ENCODE peak calls at places on chromosomes 13 and 19, in five cellular contexts. K, M, X, J and W are unnamed samples.

GRCh38 chr19:46659151-46660007 is 1.6 kb downstream of the DACT3 start:
- DNase-seq in K (no peak), M (peak), X (no peak), J (peak), W (no peak)

GRCh38 chr13:19967619-19968018 is 9.1 kb downstream of the ZMYM2 start:
- DNase-seq in K (no peak), M (no peak), X (peak), J (no peak), W (no peak)

GRCh38 chr13:21240586-21240985 is 64.1 kb downstream of the MRPL57 start:
- DNase-seq in K (no peak), M (no peak), X (no peak), J (no peak), W (no peak)

GRCh38 chr13:89846890-89847585 is 1500.4 kb upstream of the MIR17HG start:
- DNase-seq in K (no peak), M (no peak), X (no peak), J (no peak), W (no peak)

GRCh38 chr19:584240-585001 is 5.3 kb upstream of the HCN2 start:
- DNase-seq in K (peak), M (peak), X (peak), J (no peak), W (peak)

GRCh38 chr13:38223093-38223492 is 126.6 kb upstream of the UFM1 start:
- DNase-seq in K (no peak), M (peak), X (no peak), J (no peak), W (no peak)

GRCh38 chr13:59483441-59484116 is 680.1 kb downstream of the DIAPH3 start:
- DNase-seq in K (no peak), M (peak), X (no peak), J (no peak), W (no peak)

GRCh38 chr13:106500450-106500849 is 35.0 kb downstream of the EFNB2 start:
- DNase-seq in K (no peak), M (no peak), X (no peak), J (no peak), W (no peak)

GRCh38 chr13:29733069-29733700 is 117.2 kb downstream of the UBL3 start:
- DNase-seq in K (no peak), M (no peak), X (no peak), J (no peak), W (no peak)

GRCh38 chr13:72716776-72717175 is 10.7 kb downstream of the MZT1 start:
- DNase-seq in K (no peak), M (no peak), X (no peak), J (no peak), W (no peak)

GRCh38 chr19:10120538-10121198 is 969 bp upstream of the EIF3G start:
- DNase-seq in K (peak), M (no peak), X (no peak), J (no peak), W (no peak)

GRCh38 chr19:1389033-1389940 is 5.6 kb downstream of the NDUFS7 start:
- DNase-seq in K (no peak), M (no peak), X (no peak), J (no peak), W (no peak)

GRCh38 chr13:113078895-113079720 is 26.5 kb upstream of the F7 start:
- DNase-seq in K (no peak), M (no peak), X (no peak), J (no peak), W (no peak)

GRCh38 chr19:46955813-46956371 is 63.7 kb upstream of the NPAS1 start:
- DNase-seq in K (no peak), M (no peak), X (no peak), J (no peak), W (no peak)

GRCh38 chr13:69389899-69390298 is 717.7 kb upstream of the ATXN8OS start:
- DNase-seq in K (no peak), M (no peak), X (no peak), J (no peak), W (no peak)

GRCh38 chr19:41995959-41996797 is 2.1 kb upstream of the ATP1A3 start:
- DNase-seq in K (no peak), M (peak), X (peak), J (no peak), W (no peak)

GRCh38 chr13:48478401-48478800 is 54.5 kb downstream of the RCBTB2 start:
- DNase-seq in K (no peak), M (no peak), X (no peak), J (no peak), W (no peak)

GRCh38 chr13:63636231-63636993 is 2220.8 kb upstream of the PCDH20 start:
- DNase-seq in K (no peak), M (no peak), X (no peak), J (no peak), W (no peak)

DNA sequence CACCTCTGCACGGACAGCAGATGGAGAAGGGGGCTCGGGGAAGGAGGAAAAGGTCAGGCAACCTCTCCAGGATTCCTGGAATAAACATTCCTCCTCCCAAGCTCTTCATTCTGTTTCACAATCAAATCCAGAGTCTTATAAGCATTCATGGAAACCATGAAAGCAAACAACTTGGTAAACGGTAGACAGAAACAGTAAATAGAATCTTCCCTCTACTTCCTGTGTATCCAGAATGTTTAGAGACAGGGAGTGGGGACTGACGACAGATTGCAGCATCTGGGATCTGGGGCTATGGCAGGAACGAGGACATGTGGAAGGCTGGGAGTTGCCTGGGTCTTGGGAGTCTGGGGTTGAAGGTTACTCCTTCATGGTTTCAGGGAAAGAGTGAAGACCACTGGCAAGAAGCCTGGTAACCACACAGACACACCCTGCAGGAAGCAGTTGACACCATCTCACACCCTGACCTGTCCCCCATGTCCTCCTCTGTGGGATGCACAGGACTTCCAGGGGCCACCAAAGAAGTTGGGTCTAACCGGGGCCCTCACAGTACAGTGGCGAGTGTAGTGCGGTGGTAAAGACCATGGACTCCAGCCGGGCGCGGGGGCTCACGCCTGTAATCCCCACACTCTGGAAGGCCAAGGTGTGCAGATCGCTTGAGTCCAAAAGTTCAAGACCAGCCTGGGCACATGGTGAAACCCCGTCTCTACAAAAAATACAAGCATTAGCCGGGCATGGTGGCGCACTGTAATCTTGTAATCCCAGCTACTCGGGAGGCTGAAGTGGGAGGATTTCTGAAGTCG is 10.7 kb upstream of the FFAR2 start:
- DNase-seq in K (no peak), M (no peak), X (no peak), J (no peak), W (no peak)
- H3K27ac ChIP-seq in K (peak), M (no peak), X (no peak), J (no peak), W (no peak)

DNA sequence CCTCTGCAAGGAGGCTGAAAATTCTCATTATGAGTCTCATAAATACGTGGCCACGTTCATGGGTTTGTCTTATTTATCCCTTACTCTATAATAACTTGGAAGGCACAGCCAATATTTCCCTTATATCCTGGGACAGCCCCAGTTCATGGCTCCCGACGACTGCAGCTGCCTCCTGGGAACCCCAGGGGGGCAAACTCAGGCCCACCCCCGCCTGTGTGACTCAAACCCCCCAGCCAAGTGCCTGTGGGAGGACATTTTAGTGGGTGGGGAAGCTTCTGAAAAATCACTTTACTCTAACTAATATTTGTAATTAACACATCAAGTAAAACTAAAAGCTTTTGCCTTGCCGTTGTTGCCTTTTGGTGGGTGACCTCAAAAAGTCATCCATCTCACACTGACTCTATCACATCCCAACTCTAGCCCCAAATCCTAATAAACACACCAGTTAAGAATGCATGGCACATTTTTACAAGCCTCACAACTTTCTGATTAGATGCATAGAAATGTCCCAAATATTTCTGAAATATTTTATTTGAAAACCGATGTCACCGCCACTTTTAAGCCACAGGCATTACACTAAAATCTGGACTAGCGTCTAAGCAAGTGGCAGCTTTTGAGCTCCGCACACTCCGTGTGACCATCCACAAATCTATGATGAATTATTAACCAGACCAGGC is 14.2 kb downstream of the RASA3 start:
- DNase-seq in K (no peak), M (no peak), X (no peak), J (no peak), W (no peak)
- H3K27ac ChIP-seq in K (peak), M (no peak), X (no peak), J (peak), W (peak)

GRCh38 chr19:49407482-49408015 is 15.7 kb downstream of the PTH2 start:
- DNase-seq in K (no peak), M (no peak), X (no peak), J (no peak), W (no peak)

GRCh38 chr19:49407079-49407478 is 16.2 kb downstream of the PTH2 start:
- DNase-seq in K (no peak), M (no peak), X (no peak), J (no peak), W (no peak)

GRCh38 chr19:49409441-49410029 is 13.7 kb downstream of the PTH2 start:
- DNase-seq in K (no peak), M (no peak), X (peak), J (no peak), W (no peak)

GRCh38 chr19:49411681-49412321 is 11.4 kb downstream of the PTH2 start:
- DNase-seq in K (no peak), M (no peak), X (no peak), J (no peak), W (no peak)

GRCh38 chr19:49408816-49409440 is 14.3 kb downstream of the PTH2 start:
- DNase-seq in K (no peak), M (no peak), X (peak), J (no peak), W (no peak)
- H3K27ac ChIP-seq in K (no peak), M (peak), X (peak), J (no peak), W (peak)

GRCh38 chr13:80339578-80339840 is 1.4 kb downstream of the SPRY2 start:
- DNase-seq in K (no peak), M (no peak), X (no peak), J (no peak), W (no peak)

GRCh38 chr13:80341771-80342271 is 895 bp upstream of the SPRY2 start:
- DNase-seq in K (peak), M (peak), X (no peak), J (peak), W (no peak)

GRCh38 chr13:80339841-80340642 is 884 bp downstream of the SPRY2 start:
- DNase-seq in K (peak), M (peak), X (no peak), J (peak), W (no peak)

GRCh38 chr13:80341098-80341701 is at the start of gene SPRY2:
- DNase-seq in K (peak), M (peak), X (no peak), J (peak), W (no peak)

DNA sequence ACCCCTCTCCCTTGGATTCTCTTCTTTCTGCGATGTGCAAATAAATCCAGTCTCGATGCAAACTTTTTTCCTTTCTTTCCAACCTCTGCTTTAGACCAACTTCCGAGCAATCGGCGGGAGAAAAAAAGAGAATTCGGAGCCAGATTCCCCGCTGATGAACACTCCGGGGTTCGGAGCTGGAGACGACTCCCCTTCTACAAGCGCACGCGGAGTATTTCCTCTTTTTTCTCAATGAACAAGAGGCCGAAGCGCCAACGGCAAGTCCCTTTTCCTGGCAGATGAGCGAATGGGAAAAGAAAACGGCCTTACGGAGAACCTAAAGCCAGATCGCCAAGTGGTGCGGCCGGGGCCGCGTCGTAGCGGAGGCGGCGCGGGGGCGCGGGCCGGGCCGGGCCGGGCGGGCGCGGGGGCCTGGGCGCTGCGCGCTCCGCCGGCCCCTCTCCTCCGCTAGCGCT is 256 bp downstream of the SPRY2 start:
- DNase-seq in K (peak), M (no peak), X (no peak), J (peak), W (no peak)
- H3K27ac ChIP-seq in K (peak), M (peak), X (no peak), J (peak), W (no peak)

DNA sequence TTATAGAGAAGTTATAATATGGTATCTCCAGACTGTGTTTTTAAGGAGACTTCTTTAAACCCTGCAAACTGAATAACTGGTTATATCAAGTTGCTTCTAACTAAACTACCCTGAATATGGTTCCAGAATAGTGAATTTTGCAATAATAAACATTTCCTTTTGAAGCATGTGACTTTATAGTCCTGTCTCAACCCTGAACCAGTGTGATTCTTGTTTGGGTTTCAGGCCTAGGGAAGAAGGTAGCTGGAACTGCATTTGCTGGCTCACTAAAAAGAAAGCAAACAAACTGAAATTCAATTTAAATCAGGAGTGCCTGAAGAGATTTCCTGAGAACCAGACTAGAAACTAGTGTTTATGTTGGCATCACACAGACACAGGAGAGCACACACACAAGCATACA is 4.9 kb downstream of the ARHGEF7 start:
- DNase-seq in K (no peak), M (no peak), X (no peak), J (no peak), W (no peak)
- H3K27ac ChIP-seq in K (no peak), M (no peak), X (no peak), J (no peak), W (no peak)

GRCh38 chr19:18465214-18465963 is 27.5 kb upstream of the ISYNA1 start:
- DNase-seq in K (no peak), M (no peak), X (no peak), J (no peak), W (no peak)

GRCh38 chr19:18467978-18468377 is 30.0 kb upstream of the ISYNA1 start:
- DNase-seq in K (no peak), M (no peak), X (no peak), J (no peak), W (no peak)

GRCh38 chr19:18464646-18465045 is 26.7 kb upstream of the ISYNA1 start:
- DNase-seq in K (peak), M (no peak), X (no peak), J (peak), W (no peak)

GRCh38 chr19:18466354-18466753 is 28.4 kb upstream of the ISYNA1 start:
- DNase-seq in K (no peak), M (no peak), X (no peak), J (no peak), W (no peak)

DNA sequence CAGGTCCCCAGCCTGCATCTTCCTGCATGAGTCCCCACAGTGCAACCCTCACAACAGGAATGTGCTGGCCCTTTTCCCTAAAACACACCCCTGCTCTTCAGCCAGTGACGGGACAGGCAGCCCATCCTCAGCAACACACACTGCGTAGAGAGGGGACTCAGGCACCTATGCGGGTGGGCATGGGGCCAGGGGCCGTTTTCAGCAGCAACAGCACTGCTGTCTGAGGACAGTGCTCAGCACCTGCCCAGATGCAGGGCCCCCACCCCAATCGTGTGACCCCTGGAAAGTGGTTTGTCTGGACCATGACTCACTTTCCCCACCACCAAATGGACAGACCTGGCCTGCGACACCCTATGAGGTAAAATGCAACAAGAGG is 28.0 kb upstream of the ISYNA1 start:
- DNase-seq in K (no peak), M (no peak), X (no peak), J (no peak), W (no peak)
- H3K27ac ChIP-seq in K (peak), M (no peak), X (no peak), J (peak), W (no peak)

DNA sequence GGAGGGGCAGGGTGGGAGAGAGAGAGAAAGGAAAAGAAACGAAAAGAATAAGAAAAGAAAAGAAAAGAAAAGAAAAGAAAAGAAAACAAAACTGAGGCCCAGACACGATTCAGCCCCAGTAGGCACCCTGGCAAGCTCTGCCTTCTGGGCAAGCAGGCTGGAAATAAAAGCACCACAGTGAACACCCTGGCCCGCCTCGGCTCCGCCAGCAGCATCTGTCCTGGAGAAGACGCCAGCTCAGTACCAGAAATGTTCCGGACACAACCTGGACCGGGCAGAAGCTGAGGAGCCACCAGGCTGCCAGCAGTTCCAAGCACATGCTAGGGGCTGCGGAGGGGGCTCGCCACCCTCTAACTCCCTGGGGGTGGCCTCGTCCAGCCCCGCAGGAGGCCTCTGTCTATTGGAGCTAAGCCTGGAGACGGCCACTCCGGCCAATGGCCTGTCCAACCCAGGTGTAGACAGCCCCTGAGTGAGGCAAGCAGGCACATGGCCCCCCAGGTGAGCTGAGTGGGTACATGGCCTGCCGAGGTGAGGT is 11.4 kb upstream of the CPAMD8 start:
- DNase-seq in K (no peak), M (no peak), X (no peak), J (no peak), W (no peak)
- H3K27ac ChIP-seq in K (no peak), M (no peak), X (no peak), J (no peak), W (no peak)

DNA sequence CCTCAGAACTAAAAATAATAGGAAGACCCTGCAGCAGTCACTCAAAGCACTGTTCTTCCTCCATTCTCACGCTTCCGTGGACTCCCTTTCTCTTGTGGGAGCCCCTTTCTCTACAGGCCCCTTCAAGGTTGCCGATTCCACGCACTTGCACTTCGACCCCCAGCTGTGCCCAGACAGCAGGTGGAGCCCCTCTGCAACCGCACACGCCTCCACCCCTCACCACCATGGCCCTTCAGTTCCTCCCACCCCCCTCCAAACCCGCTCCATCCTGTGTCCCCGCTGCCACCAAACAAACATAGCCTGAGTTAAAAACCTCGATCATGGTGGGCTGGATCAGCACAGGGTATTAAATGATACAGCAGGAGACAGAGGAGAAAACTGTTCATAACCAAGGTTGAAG is 102.6 kb downstream of the STK24 start:
- DNase-seq in K (no peak), M (no peak), X (no peak), J (no peak), W (no peak)
- H3K27ac ChIP-seq in K (no peak), M (no peak), X (no peak), J (no peak), W (no peak)